ENCODE peak calls at places on chromosomes 2 and 18, in four cellular contexts. One of them, this sample, is unnamed.

GRCh38 chr2:3587432-3587831 is 7.5 kb upstream of the COLEC11 start:
- DNase-seq in BJ: no peak
- DNase-seq in neuronal stem cell: no peak
- DNase-seq in NCI-H748 treated with DMSO at 0.1 percent for 48 hours: no peak
- DNase-seq in this sample: no peak

GRCh38 chr18:44731866-44732555 is 51.3 kb downstream of the SETBP1 start:
- DNase-seq in BJ: no peak
- DNase-seq in neuronal stem cell: no peak
- DNase-seq in NCI-H748 treated with DMSO at 0.1 percent for 48 hours: no peak
- DNase-seq in this sample: no peak

GRCh38 chr2:96685592-96686459 is 43.3 kb downstream of the FER1L5 start:
- DNase-seq in BJ: no peak
- DNase-seq in neuronal stem cell: no peak
- DNase-seq in NCI-H748 treated with DMSO at 0.1 percent for 48 hours: no peak
- DNase-seq in this sample: no peak

GRCh38 chr18:75475228-75475627 is 47.7 kb upstream of the SMIM21 start:
- DNase-seq in BJ: peak
- DNase-seq in neuronal stem cell: no peak
- DNase-seq in NCI-H748 treated with DMSO at 0.1 percent for 48 hours: no peak
- DNase-seq in this sample: no peak

GRCh38 chr2:109726666-109727270 is 67.3 kb upstream of the RGPD5 start:
- DNase-seq in BJ: no peak
- DNase-seq in neuronal stem cell: no peak
- DNase-seq in NCI-H748 treated with DMSO at 0.1 percent for 48 hours: no peak
- DNase-seq in this sample: no peak

GRCh38 chr2:23532311-23533013 is 147.5 kb downstream of the KLHL29 start:
- DNase-seq in BJ: no peak
- DNase-seq in neuronal stem cell: no peak
- DNase-seq in NCI-H748 treated with DMSO at 0.1 percent for 48 hours: no peak
- DNase-seq in this sample: no peak

GRCh38 chr2:224145751-224146355 is 106.8 kb upstream of the SERPINE2 start:
- DNase-seq in BJ: peak
- DNase-seq in neuronal stem cell: no peak
- DNase-seq in NCI-H748 treated with DMSO at 0.1 percent for 48 hours: no peak
- DNase-seq in this sample: no peak

GRCh38 chr18:46220116-46220515 is 115.9 kb downstream of the HAUS1 start:
- DNase-seq in BJ: no peak
- DNase-seq in neuronal stem cell: no peak
- DNase-seq in NCI-H748 treated with DMSO at 0.1 percent for 48 hours: no peak
- DNase-seq in this sample: no peak

GRCh38 chr2:119520696-119521436 is 3.4 kb downstream of the SCTR start:
- DNase-seq in BJ: no peak
- DNase-seq in neuronal stem cell: no peak
- DNase-seq in NCI-H748 treated with DMSO at 0.1 percent for 48 hours: no peak
- DNase-seq in this sample: no peak

This sample was measured in NT2/D1.